ENCODE peak calls at places on chromosomes 3 and 15, in seven cellular contexts. O, H, K, I, B, M and X are unnamed samples.

GRCh38 chr15:101167366-101167790 is 84.5 kb downstream of the CHSY1 start:
- DNase-seq in M (no peak), I (no peak), O (no peak), B (no peak), H (no peak), K (peak; percentile 50), X (no peak)

GRCh38 chr3:10771486-10772225 is 44.4 kb upstream of the SLC6A11 start:
- DNase-seq in B (no peak), M (no peak), K (no peak), H (peak; percentile 70), O (no peak), I (no peak), X (no peak)

GRCh38 chr15:65881766-65882434 is 12.6 kb downstream of the RAB11A start:
- DNase-seq in O (no peak), I (no peak), H (no peak), B (no peak), M (no peak), K (no peak), X (no peak)

GRCh38 chr15:80689716-80690115 is 5.4 kb upstream of the ABHD17C start:
- DNase-seq in M (no peak), I (no peak), O (no peak), K (peak; percentile 23), H (no peak), B (no peak), X (peak; percentile 27)

GRCh38 chr3:127984241-127984975 is 67.8 kb upstream of the SEC61A1 start:
- DNase-seq in I (no peak), M (no peak), B (no peak), H (peak; percentile 90), K (peak; percentile 21), O (no peak), X (no peak)

GRCh38 chr3:107062310-107062709 is 314.9 kb upstream of the CCDC54 start:
- DNase-seq in O (no peak), H (no peak), B (no peak), M (no peak), K (no peak), I (no peak), X (no peak)

GRCh38 chr15:70362911-70363310 is 265.2 kb upstream of the TLE3 start:
- DNase-seq in M (peak; percentile 13), H (peak; percentile 68), I (peak; percentile 75), B (peak; percentile 55), O (no peak), K (peak; percentile 18), X (peak; percentile 73)

GRCh38 chr15:51841401-51842040 is 12.1 kb downstream of the TMOD3 start:
- DNase-seq in H (no peak), K (no peak), B (no peak), M (no peak), I (no peak), O (no peak), X (no peak)

GRCh38 chr3:632571-633170 is 436.1 kb downstream of the CHL1 start:
- DNase-seq in B (peak; percentile 32), O (peak; percentile 77), H (peak; percentile 81), M (peak; percentile 51), K (peak; percentile 18), I (peak; percentile 76), X (peak; percentile 82)

GRCh38 chr3:78112266-78112665 is 1072.4 kb downstream of the ROBO2 start:
- DNase-seq in H (no peak), M (no peak), K (peak; percentile 47), I (no peak), B (peak; percentile 61), O (no peak), X (no peak)

GRCh38 chr3:187188931-187189330 is 8.4 kb upstream of the RTP1 start:
- DNase-seq in K (peak; percentile 49), O (no peak), M (no peak), H (no peak), I (no peak), B (peak; percentile 18), X (no peak)

GRCh38 chr15:77753238-77753873 is 120.6 kb upstream of the LINGO1 start:
- DNase-seq in H (peak; percentile 46), K (peak; percentile 5), I (peak; percentile 70), B (peak; percentile 34), O (peak; percentile 76), M (no peak), X (peak; percentile 69)

GRCh38 chr3:78847203-78847602 is 920.6 kb downstream of the ROBO1 start:
- DNase-seq in I (no peak), K (no peak), O (no peak), B (no peak), H (no peak), M (no peak), X (no peak)

GRCh38 chr15:30062881-30063280 is 19.9 kb upstream of the GOLGA8J start:
- DNase-seq in H (peak; percentile 17), I (no peak), M (no peak), K (no peak), B (no peak), O (no peak), X (no peak)

GRCh38 chr3:51985971-51986947 is 2.9 kb downstream of the ACY1 start:
- DNase-seq in O (no peak), I (no peak), H (no peak), M (no peak), B (no peak), K (no peak), X (no peak)

GRCh38 chr15:38868326-38869114 is 303.9 kb upstream of the RASGRP1 start:
- DNase-seq in O (no peak), K (peak; percentile 94), M (no peak), I (no peak), H (peak; percentile 76), B (peak; percentile 94), X (peak; percentile 68)

GRCh38 chr3:14532691-14533456 is 7.3 kb downstream of the GRIP2 start:
- DNase-seq in K (no peak), H (no peak), B (no peak), M (peak; percentile 77), I (peak; percentile 95), O (no peak), X (peak; percentile 90)

GRCh38 chr15:87354661-87355410 is 901.7 kb downstream of the NTRK3 start:
- DNase-seq in I (no peak), O (no peak), M (no peak), K (peak; percentile 82), B (no peak), H (no peak), X (no peak)

GRCh38 chr3:169812844-169813677 is at the start of the genes LRRC34 and LRRIQ4:
- DNase-seq in H (peak; percentile 21), M (peak; percentile 83), I (peak; percentile 93), B (peak; percentile 77), O (peak; percentile 40), K (peak; percentile 43), X (peak; percentile 92)

GRCh38 chr3:192260611-192261010 is 466.7 kb downstream of the FGF12 start:
- DNase-seq in I (no peak), K (no peak), O (no peak), B (no peak), M (no peak), H (no peak), X (peak; percentile 3)

GRCh38 chr3:194673761-194674160 is 1.8 kb upstream of the LSG1 start:
- DNase-seq in O (no peak), H (no peak), B (no peak), K (no peak), M (no peak), I (no peak), X (no peak)

GRCh38 chr3:128413413-128414205 is 53.1 kb downstream of the DNAJB8 start:
- DNase-seq in H (no peak), K (no peak), O (no peak), I (no peak), M (no peak), B (no peak), X (no peak)

GRCh38 chr3:40645883-40646282 is 121.1 kb downstream of the ZNF621 start:
- DNase-seq in H (no peak), M (no peak), I (no peak), B (no peak), O (no peak), K (no peak), X (no peak)

GRCh38 chr3:63918321-63918720 is 6.1 kb upstream of the SCAANT1 start:
- DNase-seq in H (no peak), I (no peak), M (no peak), O (no peak), K (peak; percentile 71), B (no peak), X (no peak)

GRCh38 chr3:32841341-32841740 is 23.5 kb downstream of the TRIM71 start:
- DNase-seq in K (no peak), B (no peak), I (no peak), O (no peak), M (no peak), H (no peak), X (no peak)

GRCh38 chr3:108202080-108202479 is 20.1 kb downstream of the IFT57 start:
- DNase-seq in O (no peak), M (no peak), H (no peak), I (no peak), K (peak; percentile 53), B (no peak), X (no peak)
- H4K8ac ChIP-seq in O (no peak overlapping the region), M (no peak overlapping the region), H (no peak overlapping the region), I (no peak overlapping the region), K (no peak overlapping the region), B (peak overlapping the region; percentile 71), X (no peak overlapping the region)

DNA sequence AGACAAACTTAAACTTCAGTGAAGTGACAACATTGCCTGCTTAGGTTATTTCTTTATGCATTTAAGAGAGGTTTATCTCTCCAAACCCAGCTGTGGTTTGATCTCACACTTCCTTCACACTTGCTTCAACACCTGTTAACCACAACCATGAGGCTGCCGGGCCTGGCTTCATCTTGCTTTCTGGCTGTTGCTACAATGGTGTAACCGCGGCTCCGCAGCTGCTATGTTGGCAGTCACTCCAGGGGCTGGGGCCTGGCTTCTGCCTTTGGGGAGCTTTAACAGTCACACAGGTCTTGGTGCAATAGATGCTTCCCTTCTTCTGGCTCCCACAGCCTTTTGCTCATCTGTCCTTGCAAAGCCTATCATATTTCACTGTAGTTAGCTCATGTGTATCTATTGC is 72.9 kb upstream of the MNS1 start:
- DNase-seq in M (no peak), H (no peak), K (no peak), O (no peak), B (no peak), I (no peak), X (peak; percentile 84)
- H2BK120ac ChIP-seq in M (no peak overlapping the region), H (no peak overlapping the region), K (no peak overlapping the region), O (no peak overlapping the region), B (no peak overlapping the region), I (no peak overlapping the region), X (no peak overlapping the region)

GRCh38 chr3:30198162-30198561 is 408.2 kb upstream of the TGFBR2 start:
- DNase-seq in B (peak; percentile 30), M (no peak), K (no peak), H (no peak), O (no peak), I (no peak), X (no peak)
- H4K8ac ChIP-seq in B (no peak overlapping the region), M (no peak overlapping the region), K (no peak overlapping the region), H (no peak overlapping the region), O (no peak overlapping the region), I (no peak overlapping the region), X (no peak overlapping the region)

GRCh38 chr3:120450261-120450913 is 405 bp downstream of the FSTL1 start:
- DNase-seq in O (peak; percentile 24), I (no peak), K (no peak), B (peak; percentile 70), H (peak; percentile 52), M (no peak), X (peak; percentile 61)

GRCh38 chr3:120452816-120453215 is 2.0 kb upstream of the FSTL1 start:
- DNase-seq in K (no peak), H (no peak), I (no peak), O (no peak), M (no peak), B (no peak), X (no peak)

GRCh38 chr3:120449701-120450216 is 1.0 kb downstream of the FSTL1 start:
- DNase-seq in O (no peak), M (no peak), B (peak; percentile 80), I (no peak), K (peak; percentile 71), H (peak; percentile 79), X (no peak)

GRCh38 chr3:120451670-120452220 is 953 bp upstream of the FSTL1 start:
- DNase-seq in I (no peak), O (no peak), B (no peak), H (no peak), K (no peak), M (no peak), X (peak; percentile 84)

GRCh38 chr3:120450914-120451669 is at the start of gene FSTL1:
- DNase-seq in H (no peak), K (peak; percentile 70), B (peak; percentile 68), I (peak; percentile 80), M (no peak), O (peak; percentile 80), X (peak; percentile 89)
- H2BK120ac ChIP-seq in H (peak within 1 kb of the TSS; percentile 99), K (peak within 1 kb of the TSS; percentile 82), B (peak within 1 kb of the TSS; percentile 90), I (no peak within 1 kb of the TSS), M (no peak within 1 kb of the TSS), O (peak within 1 kb of the TSS; percentile 32), X (peak within 1 kb of the TSS; percentile 18)